ENCODE peak calls at places on chromosomes 12 and 14, in eight cellular contexts. C is gastrocnemius medialis, R is HCT116, S is heart left ventricle, G is breast epithelium, B is A549, T is adrenal gland, V is esophagus muscularis mucosa. L is an unnamed sample.
A peak's percentile ranks its signal among the peaks of the same experiment; 100 is the strongest.

GRCh38 chr14:33916663-33917565 is 34.0 kb downstream of the EGLN3 start:
- DNase-seq in B (peak; percentile 15), S (peak; percentile 42), R (no peak), G (no peak), T (no peak), V (peak; percentile 55), C (no peak), L (no peak)

GRCh38 chr12:78035913-78036658 is 205.4 kb downstream of the NAV3 start:
- DNase-seq in V (no peak), B (no peak), T (peak; percentile 23), S (no peak), R (no peak), G (no peak), C (no peak), L (no peak)

GRCh38 chr12:68479832-68480291 is 130.8 kb upstream of the RAP1B start:
- DNase-seq in V (no peak), S (no peak), C (no peak), G (no peak), R (no peak), B (no peak), T (no peak), L (no peak)

GRCh38 chr12:69052613-69053408 is 119.8 kb upstream of the CPM start:
- DNase-seq in R (peak; percentile 24), V (no peak), G (peak; percentile 40), C (no peak), B (peak; percentile 66), T (peak; percentile 43), S (no peak), L (no peak)

GRCh38 chr14:74459289-74459946 is 33.4 kb upstream of the SYNDIG1L start:
- DNase-seq in R (no peak), T (peak; percentile 65), V (no peak), C (peak; percentile 24), S (no peak), G (no peak), B (peak; percentile 51), L (no peak)

GRCh38 chr14:73783107-73783727 is 68.4 kb upstream of the PTGR2 start:
- DNase-seq in B (no peak), V (no peak), T (no peak), S (peak; percentile 40), G (no peak), R (no peak), C (no peak), L (no peak)

GRCh38 chr12:3631272-3631637 is 121.7 kb downstream of the CRACR2A start:
- DNase-seq in T (no peak), R (no peak), B (no peak), V (no peak), G (no peak), S (no peak), C (no peak), L (no peak)

GRCh38 chr12:26092706-26093105 is 32.1 kb downstream of the BHLHE41 start:
- DNase-seq in S (no peak), C (no peak), T (no peak), G (no peak), R (no peak), V (no peak), B (no peak), L (no peak)

GRCh38 chr12:49201595-49202295 is 12.9 kb upstream of the TUBA1A start:
- DNase-seq in V (no peak), S (peak; percentile 23), G (peak; percentile 40), B (no peak), R (no peak), C (no peak), T (peak; percentile 46), L (no peak)

GRCh38 chr12:29208935-29209701 is 60.0 kb downstream of the FAR2 start:
- DNase-seq in B (no peak), G (no peak), R (no peak), C (no peak), S (no peak), V (no peak), T (no peak), L (no peak)

GRCh38 chr12:113850309-113851056 is 115.6 kb downstream of the RBM19 start:
- DNase-seq in S (peak; percentile 65), G (no peak), R (no peak), C (peak; percentile 89), T (peak; percentile 30), B (no peak), V (no peak), L (no peak)

GRCh38 chr12:90090929-90091651 is 382.5 kb upstream of the ATP2B1 start:
- DNase-seq in T (peak; percentile 6), V (no peak), G (no peak), R (peak; percentile 97), B (peak; percentile 54), C (peak; percentile 53), S (peak; percentile 5), L (no peak)

GRCh38 chr14:99976681-99977080 is 88.5 kb upstream of the EVL start:
- DNase-seq in R (no peak), S (no peak), G (no peak), C (no peak), B (no peak), V (no peak), T (no peak), L (no peak)

GRCh38 chr12:57087689-57088441 is 1.0 kb upstream of the NAB2 start:
- DNase-seq in C (peak; percentile 81), S (peak; percentile 89), B (peak; percentile 78), V (peak; percentile 96), G (peak; percentile 91), R (peak; percentile 85), T (peak; percentile 86), L (no peak)
- TF ChIP-seq POLR2A in C (no peak), S (no peak), B (peak; percentile 39), V (peak; percentile 41), G (no peak), R (peak; percentile 28), T (no peak), L (peak; percentile 76)

GRCh38 chr12:120980800-120981368 is 2.5 kb downstream of the HNF1A start:
- DNase-seq in B (no peak), V (no peak), C (no peak), R (no peak), S (no peak), G (no peak), T (no peak), L (no peak)

GRCh38 chr12:120979220-120979861 is 998 bp downstream of the HNF1A start:
- DNase-seq in T (no peak), S (no peak), C (no peak), B (no peak), V (no peak), R (no peak), G (no peak), L (no peak)

GRCh38 chr12:120979862-120980696 is 1.7 kb downstream of the HNF1A start:
- DNase-seq in V (no peak), S (no peak), R (no peak), G (no peak), C (no peak), B (no peak), T (no peak), L (no peak)

GRCh38 chr12:120977531-120978295 is 630 bp upstream of the HNF1A start:
- DNase-seq in S (no peak), B (no peak), T (no peak), G (no peak), R (no peak), C (no peak), V (no peak), L (no peak)

GRCh38 chr12:120978296-120979219 is at the start of gene HNF1A:
- DNase-seq in R (no peak), B (no peak), V (no peak), T (no peak), G (no peak), C (no peak), S (no peak), L (no peak)
- H3K4me3 ChIP-seq in R (no peak within 1 kb of the TSS), B (peak within 1 kb of the TSS; percentile 57), V (no peak within 1 kb of the TSS), T (no peak within 1 kb of the TSS), G (no peak within 1 kb of the TSS), C (no peak within 1 kb of the TSS), S (no peak within 1 kb of the TSS), L (no peak within 1 kb of the TSS)

DNA sequence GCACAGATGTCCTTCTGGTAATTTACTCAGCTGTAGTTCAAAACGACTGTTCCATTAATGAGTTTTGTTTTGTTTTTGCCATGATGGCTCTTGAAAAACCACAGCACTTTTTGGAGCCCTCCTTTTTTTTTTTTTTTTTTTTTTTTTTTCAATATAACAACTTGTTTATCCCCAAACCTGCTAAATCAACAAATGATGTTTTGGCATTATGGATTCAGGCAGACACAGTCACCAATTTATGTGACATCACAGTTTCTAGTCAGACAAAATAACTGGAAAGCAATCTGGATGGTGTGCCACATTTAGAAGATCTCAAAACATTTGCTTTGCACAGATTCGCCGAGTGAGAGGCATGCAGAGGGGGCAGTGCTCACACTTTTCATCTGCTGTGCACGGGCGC is 7.9 kb upstream of the RFLNA start:
- DNase-seq in T (no peak), V (no peak), R (no peak), S (no peak), G (no peak), B (no peak), C (no peak), L (no peak)
- H3K4me1 ChIP-seq in T (peaks cover 8% of the 10 kb centered on the region), V (peaks cover 15% of the 10 kb centered on the region), R (no peaks in the 10 kb centered on the region), S (peaks cover 15% of the 10 kb centered on the region), G (peaks cover 10% of the 10 kb centered on the region), B (no peaks in the 10 kb centered on the region), C (peaks cover 18% of the 10 kb centered on the region), L (peaks cover 12% of the 10 kb centered on the region)

GRCh38 chr12:6606331-6607131 is 648 bp downstream of the CHD4 start:
- DNase-seq in T (peak; percentile 87), B (peak; percentile 62), C (peak; percentile 76), S (peak; percentile 85), G (peak; percentile 48), R (no peak), V (no peak), L (no peak)

GRCh38 chr12:6607751-6608591 is 792 bp upstream of the CHD4 start:
- DNase-seq in S (peak; percentile 68), G (peak; percentile 71), C (peak; percentile 52), V (no peak), R (peak; percentile 92), T (peak; percentile 58), B (peak; percentile 76), L (no peak)

GRCh38 chr12:6603095-6603567 is 4.0 kb downstream of the CHD4 start:
- DNase-seq in C (peak; percentile 61), R (no peak), V (no peak), G (peak; percentile 44), S (peak; percentile 73), T (peak; percentile 52), B (no peak), L (no peak)

GRCh38 chr12:6604254-6605029 is 2.7 kb downstream of the CHD4 start:
- DNase-seq in R (no peak), B (no peak), T (peak; percentile 69), C (peak; percentile 36), V (no peak), S (no peak), G (no peak), L (no peak)

DNA sequence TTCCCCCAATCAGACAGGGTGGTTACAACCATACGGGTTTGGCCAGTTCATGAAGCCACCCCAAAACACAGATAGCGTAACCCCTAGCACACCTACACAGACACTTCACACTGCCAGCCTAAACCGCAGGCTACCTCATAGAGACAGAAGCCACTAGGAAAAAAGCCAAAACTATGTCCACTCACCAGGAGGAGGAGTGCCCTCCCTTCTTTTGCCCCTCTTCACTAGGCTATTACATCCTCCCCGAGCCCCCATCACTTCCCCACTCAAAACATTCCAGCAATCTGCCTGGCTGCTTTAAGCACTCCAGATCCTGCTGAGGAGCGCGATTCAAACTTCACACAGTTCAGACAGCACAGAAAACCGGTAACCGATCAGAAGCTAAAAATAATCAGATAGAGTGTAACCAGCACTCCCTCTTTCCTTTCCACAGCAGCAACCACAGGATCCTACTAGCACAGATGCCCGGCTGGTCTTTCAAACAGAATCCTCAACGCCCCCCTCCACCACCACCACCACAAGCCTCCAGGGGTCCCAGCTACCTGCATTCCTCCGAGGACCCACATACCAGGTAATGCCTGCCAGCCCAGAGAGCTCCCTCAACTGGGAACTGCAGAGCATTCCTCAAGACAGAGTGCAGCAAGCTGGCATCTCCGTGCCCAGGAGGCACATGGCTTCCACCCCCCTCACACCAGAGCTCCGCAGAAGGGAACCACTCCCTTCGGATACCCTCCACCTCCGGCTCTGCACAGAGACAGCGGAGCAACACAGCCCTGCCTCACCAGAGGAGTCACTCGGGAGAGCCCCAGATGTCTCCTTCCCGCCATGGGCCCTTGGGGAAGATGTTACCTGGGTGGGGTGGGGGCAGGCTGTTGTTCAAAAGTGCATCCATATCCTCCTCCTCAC is 1.5 kb downstream of the CHD4 start:
- DNase-seq in B (peak; percentile 36), S (no peak), T (peak; percentile 27), V (no peak), G (peak; percentile 37), C (no peak), R (no peak), L (no peak)
- TF ChIP-seq POLR2A in B (no peak), S (no peak), T (no peak), V (no peak), G (no peak), C (no peak), R (no peak), L (no peak)

L was measured in vagina.